ENCODE peak calls at places on chromosomes 7 and 10, in five cellular contexts. N is IMR-90, S is neuronal stem cell, O is H1, D is trophoblast cell. K is an unnamed sample.

GRCh38 chr7:76260171-76260703 is 42.2 kb upstream of the HSPB1 start:
- DNase-seq in S (peak), N (no peak), D (peak), O (peak), K (peak)

GRCh38 chr7:105098863-105099515 is 85.0 kb downstream of the KMT2E start:
- DNase-seq in O (no peak), D (peak), N (peak), S (no peak), K (no peak)

GRCh38 chr7:65832281-65832680 is 40.6 kb upstream of the VKORC1L1 start:
- DNase-seq in S (peak), D (no peak), O (no peak), N (peak), K (peak)

GRCh38 chr10:74926791-74927585 is 100.6 kb downstream of the KAT6B start:
- DNase-seq in N (no peak), S (no peak), O (no peak), D (no peak), K (no peak)

GRCh38 chr7:27210441-27211083 is 10.7 kb upstream of the HOXA13 start:
- DNase-seq in N (peak), S (no peak), O (no peak), D (peak), K (peak)

GRCh38 chr7:8817448-8818036 is 384.1 kb downstream of the NXPH1 start:
- DNase-seq in O (no peak), N (no peak), D (no peak), S (no peak), K (no peak)

GRCh38 chr10:79221110-79222051 is 125.9 kb upstream of the PPIF start:
- DNase-seq in S (no peak), N (peak), O (no peak), D (no peak), K (peak)

GRCh38 chr7:129376076-129376777 is 58.0 kb upstream of the STRIP2 start:
- DNase-seq in S (no peak), O (no peak), N (peak), D (peak), K (peak)

GRCh38 chr7:44059219-44060090 is 5.9 kb downstream of the PGAM2 start:
- DNase-seq in N (no peak), S (no peak), D (no peak), O (no peak), K (no peak)

GRCh38 chr7:92417913-92418312 is 29.4 kb upstream of the GATAD1 start:
- DNase-seq in S (no peak), O (no peak), D (no peak), N (no peak), K (no peak)

GRCh38 chr7:128204455-128204854 is 36.6 kb upstream of the LEP start:
- DNase-seq in D (no peak), N (no peak), O (no peak), S (no peak), K (no peak)

GRCh38 chr7:90740364-90740763 is 144.2 kb downstream of the CDK14 start:
- DNase-seq in O (no peak), S (no peak), N (no peak), D (no peak), K (no peak)

GRCh38 chr7:49624611-49625010 is 148.8 kb upstream of the VWC2 start:
- DNase-seq in D (no peak), O (no peak), N (no peak), S (no peak), K (no peak)

DNA sequence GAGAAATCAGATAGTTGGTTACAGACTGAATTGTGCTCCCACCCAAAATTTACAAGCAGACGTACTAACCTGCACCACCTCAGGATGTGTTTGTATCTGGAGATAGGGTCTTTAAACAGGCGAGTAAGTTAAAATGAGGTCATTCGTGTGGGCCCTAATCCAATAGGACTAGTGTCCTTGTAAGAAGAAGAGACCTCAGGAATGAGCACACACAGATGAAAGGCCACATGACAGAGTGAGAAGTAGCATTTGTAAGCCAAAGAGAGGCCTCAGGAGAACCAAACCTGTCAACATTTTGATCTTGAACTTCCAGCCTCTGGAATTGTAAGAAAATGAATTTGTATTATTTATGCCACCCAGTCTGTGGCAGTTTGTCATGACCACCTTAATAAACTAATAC is 149.5 kb upstream of the VWC2 start:
- DNase-seq in N (no peak), D (no peak), S (no peak), O (no peak), K (no peak)
- H2AFZ ChIP-seq in N (no peak), D (no peak), S (no peak), O (no peak), K (no peak)

DNA sequence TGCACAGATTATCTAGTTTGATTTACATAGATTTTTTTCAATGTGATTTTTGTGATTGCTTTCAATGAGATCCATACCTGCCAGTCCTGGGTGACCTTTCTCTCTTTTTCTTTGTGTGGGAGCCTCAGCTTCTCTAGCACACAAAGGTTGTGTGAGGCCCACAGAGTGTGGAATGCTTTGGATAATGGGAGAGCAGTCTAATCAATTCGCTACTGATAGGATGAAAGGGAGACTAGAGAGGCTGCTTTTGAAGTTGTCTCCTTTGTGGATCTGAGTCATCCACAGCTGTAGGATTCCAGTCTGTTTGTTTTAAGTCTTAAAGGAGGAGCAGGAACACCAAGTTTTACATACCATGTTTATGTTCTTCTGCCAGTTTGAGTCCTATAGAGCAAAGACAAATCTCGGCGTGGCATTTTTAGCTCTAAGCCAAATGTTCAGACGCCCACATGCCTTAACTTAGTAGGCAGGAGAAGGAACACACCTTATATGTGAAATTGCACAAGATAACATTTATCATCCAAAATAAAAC is 330.0 kb downstream of the ARL4A start:
- DNase-seq in D (no peak), O (no peak), N (peak), S (peak), K (peak)
- H3K4me3 ChIP-seq in D (no peak), O (no peak), N (peak), S (no peak), K (no peak)

GRCh38 chr10:110642204-110642979 is 1.7 kb upstream of the RBM20 start:
- DNase-seq in O (no peak), N (no peak), S (no peak), D (no peak), K (no peak)

GRCh38 chr10:110646417-110647135 is 2.4 kb downstream of the RBM20 start:
- DNase-seq in O (no peak), S (no peak), D (no peak), N (no peak), K (no peak)

GRCh38 chr10:110642980-110643655 is 1.0 kb upstream of the RBM20 start:
- DNase-seq in N (no peak), S (peak), D (peak), O (no peak), K (peak)

GRCh38 chr10:110644598-110645462 is 694 bp downstream of the RBM20 start:
- DNase-seq in O (no peak), S (no peak), N (no peak), D (no peak), K (no peak)

DNA sequence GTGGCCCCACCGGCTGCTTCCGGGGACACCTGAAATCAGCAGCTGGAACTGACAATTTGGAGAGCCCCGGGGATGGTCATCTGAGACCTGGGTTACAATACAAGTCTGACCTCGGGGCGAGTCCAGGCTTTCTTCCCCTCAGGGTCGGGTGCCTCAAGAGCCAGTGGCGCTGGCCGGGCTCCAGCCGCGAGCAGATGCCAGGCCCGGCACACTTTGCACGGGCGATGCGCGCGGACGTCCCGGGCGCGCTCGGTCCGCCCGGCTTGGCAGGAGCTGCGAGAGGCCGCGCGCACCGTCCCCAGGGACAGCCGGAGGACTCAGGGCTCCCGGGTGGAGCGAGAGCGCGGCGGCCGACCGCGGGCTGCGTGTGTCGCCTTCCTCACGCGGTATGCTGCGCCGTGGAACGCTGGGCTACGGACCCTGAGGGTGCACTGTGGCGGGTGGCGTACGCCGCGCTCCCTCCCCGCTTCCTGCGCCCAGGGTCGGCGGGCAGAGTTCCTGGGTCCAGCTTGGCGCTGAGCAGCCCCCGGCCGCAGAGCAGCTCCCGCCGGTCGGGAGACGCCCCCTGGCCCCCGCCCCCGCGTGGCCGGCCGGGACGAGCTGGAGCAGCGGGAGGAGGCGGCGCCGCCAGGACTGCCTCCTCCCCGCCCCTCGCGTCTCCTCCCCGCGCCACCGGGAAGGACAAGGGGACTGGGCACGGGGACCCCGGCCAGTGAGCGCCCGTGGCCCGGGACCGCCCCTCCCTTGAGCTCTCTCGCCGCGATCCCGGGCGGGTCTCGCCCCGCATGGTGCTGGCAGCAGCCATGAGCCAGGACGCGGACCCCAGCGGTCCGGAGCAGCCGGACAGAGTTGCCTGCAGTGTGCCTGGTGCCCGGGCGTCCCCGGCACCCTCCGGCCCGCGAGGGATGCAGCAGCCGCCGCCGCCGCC is at the start of gene RBM20:
- DNase-seq in O (no peak), D (peak), N (no peak), S (peak), K (peak)
- H3K23ac ChIP-seq in O (no peak), D (no peak), N (peak), S (peak), K (peak)

GRCh38 chr10:128008521-128009250 is 101.8 kb downstream of the PTPRE start:
- DNase-seq in N (no peak), S (no peak), O (no peak), D (peak), K (no peak)

GRCh38 chr10:128007971-128008370 is 101.1 kb downstream of the PTPRE start:
- DNase-seq in S (no peak), D (peak), O (no peak), N (no peak), K (no peak)

GRCh38 chr10:128005858-128006257 is 99.0 kb downstream of the PTPRE start:
- DNase-seq in O (no peak), S (no peak), N (no peak), D (no peak), K (no peak)

GRCh38 chr10:128009357-128009756 is 102.5 kb downstream of the PTPRE start:
- DNase-seq in N (no peak), S (no peak), D (no peak), O (no peak), K (no peak)

DNA sequence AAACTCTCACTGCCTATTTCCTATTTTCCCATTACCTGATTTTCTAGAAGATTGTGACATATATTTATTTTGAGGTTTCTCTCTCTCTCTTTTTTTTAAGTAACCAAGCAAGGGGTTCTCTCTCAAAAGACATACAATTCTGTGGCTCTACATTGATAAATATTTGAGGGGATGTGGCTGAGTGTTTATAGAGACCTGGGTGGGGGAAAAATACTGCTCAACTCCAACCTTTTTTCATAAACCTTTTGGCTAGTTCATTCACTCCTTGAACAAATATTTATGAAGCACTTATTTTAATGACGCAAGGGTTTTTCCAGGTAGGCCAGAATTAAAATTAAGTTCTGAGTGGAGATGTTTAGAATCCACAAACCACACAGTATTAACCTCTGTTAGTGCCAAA is 100.1 kb downstream of the PTPRE start:
- DNase-seq in O (no peak), D (no peak), N (no peak), S (no peak), K (peak)
- H2AFZ ChIP-seq in O (no peak), D (no peak), N (no peak), S (no peak), K (no peak)

DNA sequence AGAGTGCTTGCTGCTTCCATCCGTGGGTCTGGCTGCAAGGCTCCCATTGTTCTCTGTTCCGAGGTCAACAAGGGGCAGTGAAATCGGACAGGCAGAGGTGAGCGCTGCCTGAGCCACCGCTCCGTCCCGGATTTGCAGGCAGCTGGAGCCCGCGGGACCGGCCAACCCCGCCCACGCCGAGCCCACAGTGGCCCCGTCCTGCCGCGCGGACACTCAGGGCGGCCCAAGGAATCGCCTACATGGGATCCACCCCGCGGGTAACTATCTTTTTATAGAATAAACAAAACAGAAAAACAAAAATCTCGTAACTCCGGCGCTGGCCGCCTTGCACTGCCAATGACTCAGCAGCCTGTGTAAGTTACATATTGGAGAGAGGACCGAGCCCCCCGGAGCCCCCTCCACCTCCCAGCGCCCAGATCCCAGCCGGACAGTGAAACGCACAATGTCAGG is 1.9 kb downstream of the BNIP3 start:
- DNase-seq in N (peak), O (no peak), D (peak), S (no peak), K (peak)
- H3K4me3 ChIP-seq in N (peak), O (no peak), D (no peak), S (no peak), K (peak)

DNA sequence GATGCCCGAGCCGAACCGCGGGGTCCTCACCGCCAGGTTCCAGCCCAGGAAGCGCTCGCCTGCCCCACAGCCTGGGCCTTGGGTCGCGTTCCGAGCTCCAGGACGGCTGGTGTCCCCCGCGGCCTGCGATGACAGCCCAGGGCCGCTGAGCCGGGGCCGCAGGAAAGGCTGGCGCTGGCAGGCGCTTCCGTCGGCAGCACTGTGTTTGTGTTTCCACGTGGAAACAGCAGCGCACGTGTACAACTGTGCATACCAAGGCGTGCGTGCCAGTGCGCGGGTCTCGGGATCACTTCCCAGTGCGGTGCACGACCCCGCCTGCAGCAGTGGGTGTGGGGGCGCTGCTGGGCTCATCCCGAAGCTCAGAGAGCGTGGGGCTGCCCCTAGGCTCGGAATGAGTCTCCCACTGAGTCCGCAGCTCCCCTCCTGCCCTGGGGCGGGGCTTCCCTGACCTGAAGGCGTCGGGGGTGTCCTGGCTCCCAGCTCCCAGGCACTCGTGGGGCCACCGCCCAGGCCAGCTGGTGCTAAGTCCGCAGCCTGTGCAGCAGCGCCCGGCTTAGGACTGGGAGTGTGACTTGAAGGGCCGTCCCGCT is 17.2 kb downstream of the AP5Z1 start:
- DNase-seq in O (no peak), S (peak), D (peak), N (no peak), K (no peak)
- H3K23ac ChIP-seq in O (no peak), S (peak), D (no peak), N (no peak), K (no peak)

DNA sequence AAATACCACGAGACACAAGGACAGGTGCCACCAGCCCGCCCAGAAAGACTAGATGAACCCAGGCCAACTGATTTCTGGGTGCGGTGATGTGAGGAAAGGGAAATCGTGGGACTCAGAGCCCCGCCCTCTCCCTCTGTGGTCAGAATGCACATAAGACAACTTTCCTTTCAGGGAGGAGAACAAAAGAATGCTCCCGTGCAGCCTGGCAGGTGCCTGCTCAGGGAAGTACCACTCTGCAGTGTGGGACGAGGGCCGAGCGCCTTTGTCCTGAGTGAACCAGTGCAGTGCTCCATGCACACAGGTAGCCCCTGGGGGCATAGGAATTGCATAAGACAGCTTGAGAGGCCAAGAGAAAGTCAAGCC is 119.5 kb downstream of the ABLIM1 start:
- DNase-seq in O (no peak), N (no peak), S (no peak), D (no peak), K (no peak)
- H2AFZ ChIP-seq in O (no peak), N (no peak), S (peak), D (no peak), K (no peak)

K was measured in mesenchymal stem cell.